ENCODE peak calls at places on chromosomes 16 and 17, in nine cellular contexts. J is prostate gland, L is esophagus muscularis mucosa, T is suprapubic skin, A is sigmoid colon, M is HCT116, Z is stomach, Y is HepG2, U is breast epithelium. I is an unnamed sample.

GRCh38 chr17:79633154-79633553 is 22.3 kb upstream of the RBFOX3 start:
- DNase-seq in M (no peak), L (peak; percentile 70), Z (peak; percentile 13), J (no peak), U (no peak), A (peak; percentile 64), T (peak; percentile 78), Y (no peak), I (peak; percentile 56)

GRCh38 chr16:67349172-67349571 is 22.6 kb downstream of the LRRC36 start:
- DNase-seq in A (no peak), U (no peak), Y (peak; percentile 53), Z (no peak), T (no peak), L (no peak), M (peak; percentile 48), J (no peak), I (no peak)

GRCh38 chr17:29045026-29045425 is 2.1 kb downstream of the PIPOX start:
- DNase-seq in T (no peak), U (no peak), J (no peak), Z (no peak), A (no peak), M (no peak), L (no peak), Y (no peak), I (no peak)

GRCh38 chr16:51326131-51326856 is 175.2 kb upstream of the SALL1 start:
- DNase-seq in U (no peak), Y (no peak), T (no peak), L (no peak), M (no peak), Z (no peak), A (no peak), J (no peak), I (no peak)

GRCh38 chr16:54281535-54282201 is 4.9 kb downstream of the IRX3 start:
- DNase-seq in M (no peak), A (no peak), J (no peak), L (no peak), Z (no peak), Y (no peak), T (peak; percentile 64), U (peak; percentile 43), I (no peak)

GRCh38 chr16:51147776-51148673 is 3.0 kb downstream of the SALL1 start:
- DNase-seq in J (no peak), Y (no peak), A (no peak), M (no peak), Z (no peak), U (no peak), T (no peak), L (no peak), I (no peak)

GRCh38 chr17:6654816-6655731 is 3.5 kb downstream of the C17orf100 start:
- DNase-seq in J (peak; percentile 61), M (no peak), Z (peak; percentile 52), L (no peak), T (no peak), U (peak; percentile 38), A (no peak), Y (no peak), I (peak; percentile 78)

GRCh38 chr17:7439462-7440112 is at the start of gene FGF11:
- DNase-seq in Y (no peak), T (no peak), U (no peak), A (no peak), M (no peak), L (no peak), J (no peak), Z (no peak), I (no peak)

GRCh38 chr16:67449739-67450138 is 18.8 kb downstream of the HSD11B2 start:
- DNase-seq in M (no peak), Z (no peak), J (no peak), T (no peak), Y (no peak), U (no peak), L (no peak), A (no peak), I (no peak)

GRCh38 chr16:79714440-79714839 is 113.9 kb upstream of the MAF start:
- DNase-seq in J (no peak), A (no peak), Y (no peak), U (no peak), Z (no peak), T (no peak), L (no peak), M (no peak), I (no peak)

GRCh38 chr17:79621151-79621940 is 10.5 kb upstream of the RBFOX3 start:
- DNase-seq in A (peak; percentile 35), U (no peak), M (no peak), L (peak; percentile 77), T (peak; percentile 56), Y (no peak), Z (no peak), J (no peak), I (peak; percentile 37)

GRCh38 chr16:48450367-48450766 is 65.2 kb upstream of the SIAH1 start:
- DNase-seq in Z (no peak), A (no peak), J (no peak), U (no peak), T (no peak), Y (no peak), L (no peak), M (no peak), I (no peak)

GRCh38 chr16:86514656-86515376 is 4.5 kb downstream of the FOXF1 start:
- DNase-seq in M (no peak), Z (no peak), T (no peak), U (no peak), A (no peak), J (no peak), L (no peak), Y (no peak), I (no peak)

DNA sequence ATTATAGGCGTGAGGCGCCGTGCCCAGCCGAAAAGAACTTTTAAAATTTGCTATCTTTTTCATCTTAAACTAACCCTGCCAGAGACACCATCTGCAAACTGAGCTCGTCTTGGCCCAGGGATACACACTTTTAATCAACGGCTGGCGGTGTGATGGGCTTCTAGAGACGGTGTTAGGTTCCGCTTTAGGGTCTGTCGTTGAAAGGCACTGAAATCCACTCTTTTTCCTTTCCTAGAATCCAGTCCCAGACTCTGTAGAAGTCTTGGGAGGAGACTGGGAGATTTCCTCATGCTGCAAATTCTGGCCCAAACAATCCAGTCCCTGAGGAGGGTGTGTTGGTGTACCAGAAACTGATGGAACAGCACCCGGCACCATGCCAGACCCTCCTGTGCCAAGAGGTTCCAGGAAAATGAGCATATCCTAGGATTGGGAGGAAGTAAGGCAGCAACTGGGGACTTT is 52.0 kb upstream of the TEX2 start:
- DNase-seq in Y (no peak), T (peak; percentile 95), A (peak; percentile 95), L (peak; percentile 96), U (peak; percentile 93), Z (peak; percentile 79), M (no peak), J (peak; percentile 67), I (peak; percentile 84)
- TF ChIP-seq POLR2AphosphoS5 in Y (no peak), T (peak; percentile 86), A (peak; percentile 78), L (peak; percentile 72), U (peak; percentile 74), Z (peak; percentile 72), M (no peak), J (peak; percentile 70), I (no peak)

GRCh38 chr17:9907131-9907530 is 2.1 kb upstream of the RCVRN start:
- DNase-seq in L (no peak), Y (no peak), A (no peak), M (no peak), T (no peak), J (no peak), U (no peak), Z (no peak), I (peak; percentile 17)

GRCh38 chr17:9905902-9906301 is 831 bp upstream of the RCVRN start:
- DNase-seq in U (no peak), L (no peak), Y (peak; percentile 3), Z (no peak), J (no peak), T (no peak), A (no peak), M (peak; percentile 26), I (peak; percentile 74)

GRCh38 chr17:9908649-9909042 is 3.6 kb upstream of the RCVRN start:
- DNase-seq in Y (no peak), J (no peak), A (no peak), L (no peak), U (no peak), Z (no peak), M (no peak), T (no peak), I (peak; percentile 59)

GRCh38 chr17:9906616-9907015 is 1.5 kb upstream of the RCVRN start:
- DNase-seq in U (no peak), M (no peak), J (no peak), Y (no peak), A (no peak), T (peak; percentile 55), L (no peak), Z (no peak), I (peak; percentile 28)

DNA sequence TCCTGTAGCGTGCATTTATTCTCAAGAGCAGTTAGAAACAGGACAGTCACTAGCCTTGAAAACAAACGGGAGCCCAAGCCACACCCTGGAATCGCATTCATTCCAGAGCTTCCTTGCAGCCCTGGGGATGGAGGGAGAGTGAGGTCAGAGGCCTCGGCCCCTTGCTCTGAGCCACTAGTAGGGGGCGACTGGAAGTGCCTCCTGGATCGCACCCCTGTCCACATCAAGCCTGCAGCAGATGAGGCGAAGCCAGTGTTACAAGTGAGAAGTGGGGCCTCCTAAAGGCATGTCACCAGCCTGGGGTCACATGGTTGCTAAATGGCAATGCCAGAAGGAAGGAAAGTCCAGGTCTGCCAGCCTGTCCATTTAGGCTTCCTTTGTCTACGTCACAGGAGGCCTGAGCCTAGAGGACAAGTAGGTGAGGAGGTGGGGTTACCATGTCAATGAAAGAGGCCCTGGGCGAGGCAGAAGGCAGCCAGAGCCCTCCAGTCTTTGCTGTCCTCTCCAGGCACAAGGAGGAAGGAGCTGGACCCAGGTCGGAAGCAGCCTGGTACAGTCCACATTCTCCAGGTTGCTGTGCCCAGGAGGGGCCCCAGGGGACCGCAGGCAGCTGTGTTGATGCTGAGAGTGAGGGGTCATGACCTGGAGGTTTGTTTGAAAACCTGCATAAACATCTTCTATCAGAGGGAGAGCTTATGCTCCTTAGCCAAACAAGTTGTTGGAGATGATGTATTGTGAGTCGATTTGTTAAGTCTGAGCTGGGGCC is 3.0 kb upstream of the RCVRN start:
- DNase-seq in Y (no peak), L (no peak), U (no peak), Z (no peak), A (no peak), J (no peak), T (no peak), M (no peak), I (peak; percentile 43)
- H3K4me1 ChIP-seq in Y (no peaks in the 10 kb centered on the region), L (peaks cover 11% of the 10 kb centered on the region), U (no peaks in the 10 kb centered on the region), Z (no peaks in the 10 kb centered on the region), A (peaks cover 7% of the 10 kb centered on the region), J (no peaks in the 10 kb centered on the region), T (no peaks in the 10 kb centered on the region), M (no peaks in the 10 kb centered on the region), I (no peaks in the 10 kb centered on the region)

DNA sequence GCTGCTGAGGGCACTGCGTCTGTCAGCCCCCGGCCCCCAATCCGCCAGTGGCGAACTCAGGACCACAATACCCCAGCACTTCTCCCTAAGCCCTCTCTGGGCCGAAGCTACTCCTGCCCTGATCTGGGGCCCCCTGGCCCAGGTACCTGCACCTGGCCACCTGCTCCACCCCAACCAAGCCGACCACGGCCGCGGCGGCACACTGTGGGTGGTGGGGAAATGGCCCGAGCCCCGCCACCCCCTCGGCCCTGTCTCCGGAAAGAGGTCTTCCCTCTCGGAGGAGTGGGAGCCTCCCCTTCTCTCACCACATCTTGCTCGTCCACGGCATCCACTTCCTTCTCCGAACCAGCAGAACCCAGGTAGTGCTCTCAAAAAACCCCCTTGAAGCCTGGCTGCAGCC is 3.4 kb upstream of the FBRS start:
- DNase-seq in J (no peak), A (no peak), U (no peak), M (no peak), Z (no peak), L (no peak), Y (no peak), T (no peak), I (no peak)
- TF ChIP-seq POLR2AphosphoS5 in J (no peak), A (no peak), U (no peak), M (no peak), Z (no peak), L (no peak), Y (no peak), T (no peak), I (peak; percentile 34)

GRCh38 chr17:62819511-62820221 is 11.6 kb upstream of the MARCHF10 start:
- DNase-seq in U (peak; percentile 90), L (peak; percentile 94), J (peak; percentile 85), T (no peak), M (peak; percentile 71), A (peak; percentile 86), Y (peak; percentile 78), Z (peak; percentile 63), I (no peak)
- H3K4me1 ChIP-seq in U (no peaks in the 10 kb centered on the region), L (peaks cover 16% of the 10 kb centered on the region), J (no peaks in the 10 kb centered on the region), T (peaks cover 25% of the 10 kb centered on the region), M (peaks cover 11% of the 10 kb centered on the region), A (peaks cover 16% of the 10 kb centered on the region), Y (peaks cover 19% of the 10 kb centered on the region), Z (peaks cover 21% of the 10 kb centered on the region), I (no peaks in the 10 kb centered on the region)